ENCODE peak calls at places on chromosomes 4 and X, in five cellular contexts. W is body of pancreas, B is fibroblast of lung, Q is stomach, A is SK-N-SH. G is an unnamed sample.

GRCh38 chrX:85024562-85024961 is 20.9 kb downstream of the APOOL start:
- DNase-seq in A (no peak), B (no peak), W (no peak), Q (no peak), G (no peak)

GRCh38 chrX:23509256-23509655 is 158.0 kb upstream of the PRDX4 start:
- DNase-seq in W (no peak), Q (no peak), A (no peak), B (no peak), G (no peak)

GRCh38 chr4:89296871-89297270 is 10.7 kb downstream of the GPRIN3 start:
- DNase-seq in Q (no peak), A (no peak), B (no peak), W (no peak), G (no peak)

GRCh38 chr4:122921971-122922876 is at the start of gene NUDT6:
- DNase-seq in B (peak), Q (peak), W (peak), A (peak), G (no peak)

GRCh38 chrX:78693547-78693946 is 34.4 kb upstream of the RTL3 start:
- DNase-seq in A (no peak), W (no peak), B (no peak), Q (no peak), G (no peak)

GRCh38 chr4:60989141-60989540 is 211.0 kb upstream of the ADGRL3 start:
- DNase-seq in A (no peak), W (no peak), Q (no peak), B (no peak), G (no peak)

GRCh38 chrX:20829665-20830481 is 544.3 kb upstream of the CNKSR2 start:
- DNase-seq in B (peak), W (no peak), Q (no peak), A (no peak), G (no peak)

GRCh38 chr4:19947349-19947748 is 304.4 kb upstream of the SLIT2 start:
- DNase-seq in A (no peak), B (peak), W (no peak), Q (no peak), G (peak)

GRCh38 chrX:50871922-50872453 is 38.5 kb upstream of the BMP15 start:
- DNase-seq in W (no peak), A (no peak), B (peak), Q (no peak), G (no peak)

GRCh38 chr4:144820115-144820514 is 174.2 kb downstream of the HHIP start:
- DNase-seq in W (no peak), Q (no peak), A (no peak), B (peak), G (peak)

GRCh38 chrX:123818243-123818642 is 41.6 kb upstream of the XIAP start:
- DNase-seq in W (no peak), B (peak), Q (peak), A (no peak), G (no peak)

GRCh38 chr4:145760961-145761929 is 81.3 kb downstream of the C4orf51 start:
- DNase-seq in W (no peak), A (no peak), Q (no peak), B (no peak), G (no peak)

GRCh38 chr4:53505947-53506346 is 85.3 kb downstream of the LNX1 start:
- DNase-seq in A (no peak), Q (no peak), W (no peak), B (no peak), G (no peak)

GRCh38 chr4:185464184-185464583 is 7.3 kb downstream of the CCDC110 start:
- DNase-seq in B (no peak), Q (no peak), A (no peak), W (no peak), G (no peak)

GRCh38 chr4:673349-674091 is 556 bp downstream of the ATP5ME start:
- DNase-seq in Q (peak), A (no peak), W (peak), B (no peak), G (no peak)

GRCh38 chr4:67204441-67204840 is 340.9 kb downstream of the CENPC start:
- DNase-seq in B (peak), W (no peak), Q (no peak), A (no peak), G (peak)

GRCh38 chr4:78799551-78800495 is 23.7 kb downstream of the BMP2K start:
- DNase-seq in Q (no peak), B (peak), W (no peak), A (no peak), G (no peak)

GRCh38 chr4:5931526-5931925 is 38.6 kb upstream of the CRMP1 start:
- DNase-seq in W (no peak), B (no peak), A (no peak), Q (no peak), G (no peak)

GRCh38 chr4:3834186-3834920 is 68.2 kb downstream of the ADRA2C start:
- DNase-seq in B (no peak), W (no peak), A (no peak), Q (no peak), G (no peak)

GRCh38 chr4:42078184-42078801 is 74.2 kb downstream of the BEND4 start:
- DNase-seq in B (no peak), A (no peak), Q (no peak), W (no peak), G (no peak)

GRCh38 chr4:27003602-27004238 is 143.1 kb downstream of the STIM2 start:
- DNase-seq in B (peak), W (no peak), Q (no peak), A (no peak), G (no peak)

GRCh38 chrX:24204331-24204730 is 54.8 kb downstream of the ZFX start:
- DNase-seq in B (peak), Q (no peak), A (no peak), W (no peak), G (no peak)

GRCh38 chrX:111244238-111244750 is 26.0 kb downstream of the CAPN6 start:
- DNase-seq in B (peak), W (no peak), A (peak), Q (no peak), G (no peak)

GRCh38 chr4:129362685-129363274 is 266.8 kb downstream of the C4orf33 start:
- DNase-seq in B (peak), A (peak), W (peak), Q (peak), G (peak)

GRCh38 chrX:110852180-110852579 is 56.6 kb upstream of the CHRDL1 start:
- DNase-seq in Q (no peak), W (no peak), B (peak), A (peak), G (no peak)

GRCh38 chr4:91092398-91092955 is 965.3 kb downstream of the CCSER1 start:
- DNase-seq in A (no peak), Q (no peak), B (no peak), W (no peak), G (no peak)

GRCh38 chr4:120692964-120693363 is 229.6 kb downstream of the PRDM5 start:
- DNase-seq in W (no peak), A (no peak), Q (no peak), B (peak), G (peak)

GRCh38 chr4:55447108-55447708 is 51.5 kb downstream of the TMEM165 start:
- DNase-seq in Q (no peak), B (peak), W (no peak), A (no peak), G (no peak)

GRCh38 chr4:107888237-107888636 is 43.1 kb upstream of the CYP2U1 start:
- DNase-seq in A (no peak), W (no peak), B (no peak), Q (no peak), G (no peak)

GRCh38 chr4:27016551-27016950 is 155.9 kb downstream of the STIM2 start:
- DNase-seq in A (no peak), B (peak), W (no peak), Q (no peak), G (peak)

GRCh38 chrX:71154196-71154595 is 9.6 kb downstream of the NLGN3 start:
- DNase-seq in W (no peak), A (no peak), B (no peak), Q (no peak), G (no peak)

DNA sequence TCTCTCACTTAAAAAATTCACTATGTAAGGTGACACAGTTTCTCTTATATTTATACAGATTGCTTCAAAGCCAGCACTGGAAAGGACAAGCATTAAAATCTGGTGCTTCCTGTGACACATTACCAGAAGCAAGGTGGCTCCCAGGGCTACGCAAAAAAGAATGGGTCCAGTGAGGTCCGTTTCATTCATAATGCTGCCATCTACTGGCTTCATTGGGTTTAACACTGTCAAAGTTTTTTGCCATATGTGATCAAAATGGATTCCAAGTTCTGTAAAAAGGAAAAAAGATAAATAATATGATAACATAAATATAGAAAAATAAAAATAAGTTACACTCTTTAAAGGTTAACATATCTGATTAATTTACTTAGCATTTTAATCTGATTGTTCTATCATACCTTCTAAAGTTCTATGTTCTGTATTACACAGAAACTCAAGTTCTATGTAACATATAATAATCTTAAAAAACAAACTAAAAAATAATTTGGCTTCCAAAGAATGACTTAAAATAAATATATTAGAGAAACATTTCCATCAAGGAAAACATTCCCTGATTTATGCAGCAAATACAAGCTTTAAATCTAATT is 22.1 kb downstream of the YIPF7 start:
- DNase-seq in B (peak), Q (no peak), W (peak), A (peak), G (peak)
- TF ChIP-seq CTCF in B (peak), Q (peak), W (peak), A (peak), G (peak)

DNA sequence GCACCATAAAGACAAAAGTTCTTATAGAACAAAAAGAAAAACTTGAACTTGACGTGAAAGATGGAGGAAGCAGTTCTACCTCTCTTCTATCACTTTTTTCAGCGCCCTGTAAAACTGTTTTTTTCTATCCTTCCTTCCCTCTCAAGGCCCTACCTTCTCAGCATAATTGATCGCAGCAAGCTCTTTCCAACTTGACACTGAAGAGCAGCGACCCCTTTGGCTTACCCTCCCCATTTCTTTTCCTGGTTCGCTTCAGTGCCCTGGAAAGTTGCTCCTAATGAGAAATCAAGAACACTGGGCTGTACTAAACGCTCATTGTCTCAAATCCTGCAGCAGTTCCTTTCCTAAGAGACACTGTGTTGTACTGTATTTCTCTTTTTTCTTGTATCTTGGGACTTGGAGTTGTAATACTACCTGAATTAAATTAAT is 150.6 kb upstream of the SLC4A4 start:
- DNase-seq in B (no peak), A (no peak), Q (no peak), W (no peak), G (no peak)
- TF ChIP-seq CTCF in B (no peak), A (no peak), Q (no peak), W (no peak), G (peak)

DNA sequence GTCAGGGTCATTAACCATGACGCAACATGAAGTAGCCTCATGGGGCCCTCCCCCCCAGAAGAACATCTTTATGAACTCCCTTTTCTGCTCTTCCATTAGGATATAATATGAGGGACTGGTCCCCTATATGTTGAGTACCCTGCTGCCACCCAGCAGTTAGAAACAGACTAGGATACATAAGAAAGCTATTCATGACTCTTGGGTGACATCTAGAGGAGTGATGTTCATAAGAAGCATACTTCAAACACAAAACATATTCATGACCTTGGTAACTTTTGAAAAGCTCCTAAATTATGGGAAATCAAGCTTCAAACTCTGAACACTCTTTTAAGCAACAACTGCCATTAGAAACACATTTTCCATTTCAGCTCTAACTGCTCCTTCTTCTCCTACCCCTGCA is 155.2 kb upstream of the SPIN4 start:
- DNase-seq in A (peak), Q (no peak), B (peak), W (no peak), G (peak)
- TF ChIP-seq CTCF in A (peak), Q (no peak), B (no peak), W (no peak), G (peak)

GRCh38 chr4:16278178-16278577 is 51.9 kb upstream of the TAPT1 start:
- DNase-seq in W (no peak), A (no peak), B (no peak), Q (no peak), G (no peak)
- TF ChIP-seq CTCF in W (no peak), A (peak), B (no peak), Q (no peak), G (no peak)

GRCh38 chr4:142850478-142850877 is 4.4 kb upstream of the INPP4B start:
- DNase-seq in W (no peak), A (peak), B (no peak), Q (no peak), G (no peak)
- TF ChIP-seq CTCF in W (no peak), A (peak), B (peak), Q (no peak), G (peak)

GRCh38 chrX:73028876-73029275 is 26.1 kb downstream of the PABPC1L2B start:
- DNase-seq in W (no peak), A (no peak), B (no peak), Q (no peak), G (no peak)
- TF ChIP-seq CTCF in W (no peak), A (no peak), B (no peak), Q (no peak), G (no peak)

GRCh38 chr4:17126306-17126978 is 228.0 kb upstream of the LDB2 start:
- DNase-seq in Q (no peak), B (no peak), A (peak), W (no peak), G (no peak)

GRCh38 chr4:17128268-17128667 is 229.8 kb upstream of the LDB2 start:
- DNase-seq in B (peak), Q (no peak), A (no peak), W (no peak), G (no peak)

GRCh38 chr4:17120761-17121160 is 222.3 kb upstream of the LDB2 start:
- DNase-seq in B (no peak), Q (no peak), W (no peak), A (no peak), G (no peak)

DNA sequence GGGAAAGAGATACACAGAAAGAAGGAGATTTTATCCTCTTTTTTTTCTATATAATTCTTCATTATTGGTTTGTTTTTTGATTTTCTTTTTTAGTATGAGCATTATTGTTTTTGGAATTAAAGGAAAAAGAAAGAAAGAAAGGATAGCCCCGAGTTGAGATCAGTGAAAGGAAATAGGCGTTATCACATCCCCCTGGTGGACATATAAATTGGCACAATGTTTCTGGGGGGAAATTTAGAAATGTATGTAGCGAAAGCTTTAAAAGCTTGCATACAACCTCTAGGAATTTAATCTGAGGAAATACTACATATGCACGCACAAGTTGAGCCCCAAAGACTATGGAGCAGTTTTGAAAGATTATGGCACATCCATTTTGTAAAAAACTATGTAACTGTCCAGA is 226.3 kb upstream of the LDB2 start:
- DNase-seq in A (no peak), B (no peak), Q (no peak), W (no peak), G (no peak)
- TF ChIP-seq CTCF in A (peak), B (peak), Q (no peak), W (no peak), G (peak)

DNA sequence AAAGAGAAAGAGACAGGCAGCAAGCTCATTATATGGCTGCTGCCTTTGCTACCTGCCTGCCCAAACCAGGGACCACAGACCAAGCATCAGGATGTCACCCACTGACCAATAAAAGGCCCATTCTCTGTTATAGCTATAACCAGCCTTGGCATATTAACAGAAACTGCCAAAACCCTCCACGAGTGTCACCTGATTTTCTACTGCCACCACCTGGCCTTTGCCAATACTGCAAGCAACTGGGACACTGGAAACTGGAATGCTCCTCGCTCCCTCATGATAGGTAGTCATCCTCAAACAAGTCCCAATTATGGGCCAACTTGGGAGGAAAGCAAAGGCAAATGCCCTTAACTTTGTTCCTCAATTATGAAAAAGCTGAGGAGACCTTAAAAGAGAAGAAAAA is 76.0 kb downstream of the SPIN4 start:
- DNase-seq in A (peak), Q (no peak), B (no peak), W (peak), G (no peak)
- TF ChIP-seq CTCF in A (peak), Q (no peak), B (no peak), W (peak), G (no peak)

GRCh38 chr4:113502476-113502875 is 259.1 kb downstream of the CAMK2D start:
- DNase-seq in Q (no peak), W (no peak), A (no peak), B (peak), G (no peak)
- TF ChIP-seq CTCF in Q (no peak), W (no peak), A (no peak), B (no peak), G (no peak)

DNA sequence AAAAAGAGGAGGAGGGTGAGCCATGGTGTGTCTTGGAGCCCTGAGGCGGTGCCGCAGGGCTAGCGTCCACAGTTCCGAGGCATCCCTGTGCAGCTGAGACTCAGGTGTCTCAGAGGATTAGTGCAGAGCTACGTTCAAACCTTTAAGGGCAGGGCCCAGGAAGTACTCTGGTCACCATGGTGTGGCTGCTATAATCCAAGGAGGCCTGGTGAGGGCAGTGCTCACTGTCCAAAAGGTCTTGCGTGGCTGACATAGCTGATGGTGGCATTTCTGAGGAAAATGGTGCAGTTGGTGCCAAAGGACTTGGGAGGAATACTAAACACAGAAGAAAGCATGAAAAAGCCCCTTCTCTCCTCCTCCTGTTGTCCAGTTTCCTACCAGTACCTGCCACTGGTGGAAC is 146.9 kb downstream of the DCHS2 start:
- DNase-seq in B (no peak), Q (no peak), A (no peak), W (no peak), G (no peak)
- TF ChIP-seq CTCF in B (no peak), Q (no peak), A (peak), W (no peak), G (no peak)

G was measured in astrocyte of the cerebellum.